ENCODE peak calls at places on chromosomes 12 and 14, in four cellular contexts. L is HCT116, G is K562, R is SK-N-SH. Q is an unnamed sample.

GRCh38 chr14:106459971-106460730 is 933.8 kb downstream of the TMEM121 start:
- DNase-seq in L (no peak), G (peak), R (no peak), Q (no peak)

GRCh38 chr12:14171111-14171510 is 189.7 kb upstream of the GRIN2B start:
- DNase-seq in L (no peak), G (no peak), R (no peak), Q (no peak)

GRCh38 chr14:51277753-51278415 is 37.8 kb downstream of the TMX1 start:
- DNase-seq in L (no peak), G (no peak), R (no peak), Q (no peak)

GRCh38 chr12:27344246-27344645 is 11.6 kb downstream of the BMAL2 start:
- DNase-seq in L (no peak), G (no peak), R (no peak), Q (no peak)

GRCh38 chr14:66070542-66071319 is 415.4 kb upstream of the CCDC196 start:
- DNase-seq in L (peak), G (peak), R (peak), Q (peak)

GRCh38 chr14:49992901-49993335 is 100.0 kb downstream of the ARF6 start:
- DNase-seq in L (no peak), G (no peak), R (no peak), Q (peak)

GRCh38 chr12:1769809-1770494 is 50.4 kb upstream of the LRTM2 start:
- DNase-seq in L (no peak), G (no peak), R (no peak), Q (peak)

GRCh38 chr12:19946549-19946948 is 421.8 kb upstream of the PDE3A start:
- DNase-seq in L (no peak), G (no peak), R (no peak), Q (no peak)

GRCh38 chr14:37088816-37089215 is 83.6 kb downstream of the SLC25A21 start:
- DNase-seq in L (no peak), G (no peak), R (no peak), Q (no peak)

GRCh38 chr12:45558353-45558752 is 171.2 kb upstream of the ARID2 start:
- DNase-seq in L (no peak), G (no peak), R (no peak), Q (no peak)

GRCh38 chr14:101064718-101065117 is 161.2 kb upstream of the RTL1 start:
- DNase-seq in L (no peak), G (no peak), R (no peak), Q (no peak)

GRCh38 chr12:79897617-79898016 is 37.3 kb downstream of the PPP1R12A start:
- DNase-seq in L (peak), G (no peak), R (no peak), Q (peak)

GRCh38 chr12:51913071-51914033 is 6.0 kb downstream of the ACVRL1 start:
- DNase-seq in L (no peak), G (peak), R (peak), Q (no peak)

GRCh38 chr12:51910168-51910567 is 2.9 kb downstream of the ACVRL1 start:
- DNase-seq in L (no peak), G (no peak), R (no peak), Q (no peak)

GRCh38 chr12:51911788-51912711 is 4.7 kb downstream of the ACVRL1 start:
- DNase-seq in L (no peak), G (peak), R (peak), Q (no peak)

GRCh38 chr12:51910691-51911090 is 3.4 kb downstream of the ACVRL1 start:
- DNase-seq in L (no peak), G (no peak), R (peak), Q (no peak)

GRCh38 chr12:51911307-51911706 is 4.0 kb downstream of the ACVRL1 start:
- DNase-seq in L (no peak), G (no peak), R (no peak), Q (no peak)
- TF ChIP-seq ELF1 in L (no peak), G (no peak), R (no peak), Q (no peak)

DNA sequence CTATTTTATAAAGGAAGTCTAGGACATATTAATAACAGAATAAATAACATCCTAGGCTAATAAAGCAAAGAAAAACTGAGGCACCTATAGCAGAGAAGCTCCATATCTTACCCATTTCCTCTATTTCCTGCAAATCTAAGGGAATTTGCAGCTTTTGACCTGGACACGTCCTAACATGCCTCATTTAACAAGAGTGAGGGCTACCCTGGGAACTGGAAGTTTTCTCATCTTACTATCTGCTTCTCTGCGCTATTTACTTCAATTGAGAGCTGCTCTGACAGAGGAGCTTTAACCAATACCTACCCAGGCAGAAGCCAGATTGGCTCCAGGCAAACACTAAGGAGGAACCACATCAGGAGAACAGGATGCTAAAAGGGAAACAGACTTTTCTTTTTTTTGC is 5.7 kb downstream of the YBX3 start:
- DNase-seq in L (no peak), G (no peak), R (no peak), Q (no peak)
- H3K9ac ChIP-seq in L (peak), G (no peak), R (no peak), Q (no peak)

GRCh38 chr14:65062096-65063075 is 39.9 kb downstream of the MAX start:
- DNase-seq in L (no peak), G (no peak), R (no peak), Q (no peak)
- TF ChIP-seq ELF1 in L (no peak), G (no peak), R (no peak), Q (no peak)

GRCh38 chr12:56229819-56230448 is at the start of gene SLC39A5:
- DNase-seq in L (no peak), G (no peak), R (no peak), Q (no peak)
- H3K9ac ChIP-seq in L (no peak), G (peak), R (no peak), Q (peak)

DNA sequence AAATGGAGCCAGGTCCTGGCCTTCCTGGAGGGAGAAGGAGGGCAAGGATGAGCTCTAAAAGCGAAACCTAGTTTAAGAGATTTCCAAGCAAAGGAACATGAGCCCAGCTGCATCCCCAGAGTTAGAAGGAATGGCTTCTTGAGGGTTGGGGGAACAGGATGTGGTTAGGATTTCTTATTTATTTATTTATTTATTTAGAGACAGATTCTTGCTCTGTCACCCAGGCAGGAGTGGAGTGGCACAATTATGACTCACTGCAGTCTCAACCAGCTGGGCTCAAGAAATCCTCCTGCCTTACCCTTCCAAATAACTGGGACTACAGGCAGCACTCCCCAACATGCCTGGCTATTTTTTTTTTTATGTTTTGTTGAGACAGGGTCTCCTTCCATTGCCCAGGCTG is 25.3 kb upstream of the TMEM106C start:
- DNase-seq in L (no peak), G (no peak), R (no peak), Q (no peak)
- TF ChIP-seq ELF1 in L (no peak), G (no peak), R (no peak), Q (no peak)